ENCODE peak calls at places on chromosomes 5 and 9, in eight cellular contexts. S is cardiac muscle cell, G is mesenchymal stem cell, W is heart right ventricle, K is heart left ventricle, A is neuronal stem cell, V is right lobe of liver, J is right cardiac atrium. Q is an unnamed sample.

GRCh38 chr5:111983459-111983858 is 226.5 kb upstream of the NREP start:
- DNase-seq in S (peak), G (no peak), W (no peak), K (no peak), A (no peak), V (no peak), J (no peak), Q (no peak)

GRCh38 chr5:67353500-67353931 is 156.9 kb upstream of the CD180 start:
- DNase-seq in S (peak), G (peak), W (no peak), K (no peak), A (no peak), V (no peak), J (no peak), Q (no peak)

GRCh38 chr5:36250427-36250826 is 8.7 kb upstream of the NADK2 start:
- DNase-seq in S (no peak), G (no peak), W (no peak), K (no peak), A (no peak), V (no peak), J (no peak), Q (no peak)

GRCh38 chr5:586751-587285 is 25.3 kb upstream of the CEP72 start:
- DNase-seq in S (no peak), G (no peak), W (no peak), K (no peak), A (no peak), V (no peak), J (no peak), Q (no peak)

GRCh38 chr9:7154003-7154619 is 396.3 kb downstream of the KDM4C start:
- DNase-seq in S (no peak), G (no peak), W (no peak), K (no peak), A (no peak), V (no peak), J (no peak), Q (no peak)

GRCh38 chr5:83551826-83552225 is 80.3 kb downstream of the VCAN start:
- DNase-seq in S (peak), G (peak), W (no peak), K (no peak), A (no peak), V (no peak), J (no peak), Q (no peak)

GRCh38 chr5:112978836-112979235 is 2.2 kb downstream of the DCP2 start:
- DNase-seq in S (no peak), G (no peak), W (no peak), K (no peak), A (no peak), V (no peak), J (no peak), Q (no peak)

GRCh38 chr5:173180331-173180730 is 36.0 kb downstream of the BNIP1 start:
- DNase-seq in S (no peak), G (no peak), W (no peak), K (no peak), A (no peak), V (no peak), J (no peak), Q (no peak)

GRCh38 chr9:70747335-70747734 is 332.9 kb upstream of the KLF9 start:
- DNase-seq in S (peak), G (no peak), W (no peak), K (no peak), A (no peak), V (no peak), J (no peak), Q (no peak)

GRCh38 chr9:38016375-38017120 is 52.5 kb downstream of the SHB start:
- DNase-seq in S (peak), G (peak), W (no peak), K (no peak), A (no peak), V (no peak), J (no peak), Q (no peak)

GRCh38 chr5:43040287-43041098 is at the start of gene ANXA2R:
- DNase-seq in S (peak), G (peak), W (peak), K (peak), A (no peak), V (peak), J (peak), Q (peak)

GRCh38 chr5:126508962-126509279 is 85.7 kb downstream of the GRAMD2B start:
- DNase-seq in S (peak), G (peak), W (no peak), K (no peak), A (no peak), V (no peak), J (no peak), Q (no peak)

GRCh38 chr5:68409259-68409658 is 193.7 kb downstream of the PIK3R1 start:
- DNase-seq in S (no peak), G (no peak), W (no peak), K (no peak), A (no peak), V (no peak), J (no peak), Q (no peak)

GRCh38 chr5:14258840-14259239 is 115.7 kb downstream of the TRIO start:
- DNase-seq in S (peak), G (peak), W (no peak), K (no peak), A (peak), V (no peak), J (no peak), Q (no peak)
- H3K27ac ChIP-seq in S (no peak), G (peak), W (peak), K (peak), A (no peak), V (no peak), J (peak), Q (no peak)

DNA sequence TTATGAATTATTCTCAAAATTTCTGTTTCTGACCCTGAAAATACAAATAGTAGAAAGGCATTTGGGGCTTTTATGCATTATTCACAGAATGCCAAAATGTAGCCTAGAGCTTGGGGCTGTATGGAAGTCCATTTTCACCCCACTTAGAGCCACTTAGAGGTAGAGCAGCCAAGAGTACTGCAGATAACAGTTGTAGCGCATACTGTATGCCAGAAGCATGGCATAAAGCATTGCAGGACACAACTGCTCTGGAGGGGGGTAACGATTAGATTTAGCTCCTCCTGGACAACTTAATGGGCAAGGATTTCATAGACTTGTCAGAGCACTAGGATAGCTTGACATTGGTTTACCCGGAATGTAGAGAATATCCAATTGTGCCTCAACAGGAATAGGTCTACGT is 15.7 kb downstream of the SLC31A1 start:
- DNase-seq in S (no peak), G (no peak), W (no peak), K (no peak), A (no peak), V (no peak), J (no peak), Q (no peak)
- H3K27ac ChIP-seq in S (peak), G (no peak), W (no peak), K (no peak), A (no peak), V (peak), J (no peak), Q (no peak)

GRCh38 chr9:114070188-114071103 is 7.7 kb downstream of the AMBP start:
- DNase-seq in S (no peak), G (no peak), W (no peak), K (no peak), A (no peak), V (no peak), J (no peak), Q (no peak)

GRCh38 chr9:114075602-114076001 is 2.5 kb downstream of the AMBP start:
- DNase-seq in S (no peak), G (no peak), W (no peak), K (no peak), A (no peak), V (no peak), J (no peak), Q (no peak)

GRCh38 chr9:114069476-114070187 is 8.5 kb downstream of the AMBP start:
- DNase-seq in S (no peak), G (no peak), W (no peak), K (no peak), A (no peak), V (no peak), J (no peak), Q (no peak)

GRCh38 chr9:114071197-114071795 is 6.8 kb downstream of the AMBP start:
- DNase-seq in S (no peak), G (no peak), W (no peak), K (no peak), A (no peak), V (no peak), J (no peak), Q (no peak)

DNA sequence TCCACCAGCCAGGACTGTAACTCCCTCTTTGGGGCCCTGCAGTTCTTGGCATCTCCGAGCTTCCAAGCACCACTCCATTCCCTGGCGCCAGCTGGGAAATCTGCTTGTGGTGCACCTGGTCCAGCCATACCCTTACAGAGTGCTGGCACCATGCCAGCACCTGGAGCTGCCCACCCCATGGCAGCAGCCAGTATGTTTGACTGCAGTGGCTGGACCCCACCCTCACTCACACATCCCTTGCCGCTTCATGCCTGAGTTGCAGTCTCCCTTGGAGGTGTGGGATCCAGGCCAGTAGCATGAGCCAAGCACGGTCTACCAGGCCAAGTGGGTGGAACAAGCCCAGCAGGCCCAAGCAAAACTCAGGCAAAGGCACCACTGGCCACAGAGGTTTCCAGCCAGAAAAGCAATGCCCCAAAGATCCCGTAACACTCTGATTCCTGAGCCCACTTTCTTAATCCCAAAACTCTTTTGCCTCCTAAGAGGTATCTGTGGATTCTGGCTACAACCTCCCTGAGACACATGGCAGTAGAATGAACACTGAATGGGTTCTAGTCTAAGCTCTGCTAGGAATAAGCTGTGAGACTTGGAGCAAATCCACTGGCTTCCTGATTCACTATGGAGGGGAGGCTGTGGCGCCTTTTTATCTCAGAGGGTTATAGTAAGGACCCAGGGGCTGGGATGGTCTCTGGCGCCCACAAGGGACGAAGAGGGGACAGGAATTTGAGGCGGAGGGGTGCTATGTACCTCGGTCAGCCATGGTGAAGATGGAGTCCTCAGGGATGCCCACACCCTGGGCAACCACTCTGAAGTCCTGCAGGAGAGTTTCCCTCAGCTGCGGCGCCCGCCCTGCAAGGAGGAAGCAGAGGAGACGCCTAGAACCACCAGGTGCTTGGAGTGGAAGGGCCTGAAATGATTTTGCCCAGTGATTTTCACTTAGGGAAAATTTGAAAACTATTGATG is 5.6 kb downstream of the AMBP start:
- DNase-seq in S (peak), G (no peak), W (peak), K (peak), A (no peak), V (no peak), J (peak), Q (peak)
- H3K27ac ChIP-seq in S (no peak), G (no peak), W (no peak), K (no peak), A (no peak), V (no peak), J (no peak), Q (no peak)

GRCh38 chr5:154782812-154783592 is 27.8 kb downstream of the LARP1 start:
- DNase-seq in S (no peak), G (no peak), W (no peak), K (no peak), A (no peak), V (no peak), J (no peak), Q (no peak)
- H3K27ac ChIP-seq in S (peak), G (no peak), W (peak), K (peak), A (peak), V (no peak), J (peak), Q (no peak)

DNA sequence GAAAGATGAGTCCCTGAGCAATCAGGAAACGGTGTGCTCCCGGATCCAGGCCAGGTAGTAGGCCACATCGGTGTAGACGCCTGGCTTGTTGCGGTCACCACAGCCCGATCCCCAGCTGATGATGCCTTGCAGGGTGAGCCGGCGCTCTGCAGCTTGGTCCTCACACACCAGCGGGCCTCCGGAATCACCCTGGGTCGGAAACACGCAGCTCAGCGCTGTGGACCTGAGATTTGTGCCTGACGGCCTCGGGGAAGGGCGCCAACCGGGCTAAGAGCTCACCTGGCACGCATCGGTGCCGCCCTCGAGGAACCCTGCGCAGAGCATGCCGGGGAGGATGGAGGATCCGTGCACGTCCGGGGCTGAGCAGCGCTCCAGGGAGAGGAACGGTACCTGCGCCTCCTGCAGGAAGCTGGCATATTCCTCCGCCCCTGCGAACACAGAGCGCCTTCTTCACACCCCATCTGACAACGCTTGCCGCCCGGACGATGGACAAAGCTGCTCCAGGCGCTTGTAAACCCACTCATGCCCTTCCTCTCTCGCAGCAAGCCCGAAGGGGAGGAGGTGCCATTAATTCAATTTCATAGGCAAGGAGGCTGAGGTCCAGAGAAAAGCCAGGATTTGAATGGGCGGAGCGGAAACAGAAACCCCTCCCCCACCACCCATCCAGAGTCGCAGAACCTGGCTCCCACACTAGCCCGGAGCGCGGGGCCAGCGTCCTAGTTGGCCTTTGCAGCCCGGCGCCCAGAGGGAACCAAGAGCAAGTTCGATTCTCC is 2.0 kb upstream of the PFN3 start:
- DNase-seq in S (peak), G (peak), W (peak), K (peak), A (peak), V (no peak), J (peak), Q (no peak)
- H3K27ac ChIP-seq in S (no peak), G (no peak), W (no peak), K (no peak), A (no peak), V (no peak), J (no peak), Q (no peak)

Q was measured in substantia nigra.